ENCODE peak calls at places on chromosomes 6 and 20, in five cellular contexts. S is stimulated activated CD4-positive, alpha-beta T cell treated with anti-CD3 and anti-CD28 coated beads, Interleukin-4, amount 100 ng/mL, for 1 hour; F is stimulated activated effector memory CD8-positive, alpha-beta T cell treated with anti-CD3 and anti-CD28 coated beads, Interleukin-12 subunit alpha, Interleukin-12 subunit beta, amount 100 ng/mL, for 72 hours; Q is cardiac fibroblast; K is cerebellar cortex. B is an unnamed sample.
A peak's percentile ranks its signal among the peaks of the same experiment; 100 is the strongest.

GRCh38 chr6:33192105-33192646 is at the start of gene COL11A2:
- DNase-seq in S (peak; percentile 30), F (no peak), Q (no peak), K (no peak), B (no peak)

GRCh38 chr6:104940881-104941693 is 15.8 kb upstream of the LIN28B start:
- DNase-seq in S (peak; percentile 43), F (peak; percentile 17), Q (peak; percentile 45), K (peak; percentile 32), B (peak; percentile 44)

GRCh38 chr6:21666200-21666671 is 72.7 kb downstream of the SOX4 start:
- DNase-seq in S (no peak), F (no peak), Q (no peak), K (no peak), B (no peak)

GRCh38 chr6:54892831-54893230 is 46.3 kb downstream of the FAM83B start:
- DNase-seq in S (no peak), F (no peak), Q (peak; percentile 25), K (no peak), B (peak; percentile 80)

GRCh38 chr6:130282234-130282995 is 59.7 kb upstream of the SAMD3 start:
- DNase-seq in S (no peak), F (no peak), Q (peak; percentile 35), K (peak; percentile 4), B (peak; percentile 13)

GRCh38 chr6:25035451-25036435 is 100.0 kb upstream of the RIPOR2 start:
- DNase-seq in S (no peak), F (no peak), Q (no peak), K (no peak), B (no peak)

GRCh38 chr20:50283370-50283769 is 92.7 kb downstream of the CEBPB start:
- DNase-seq in S (no peak), F (no peak), Q (no peak), K (no peak), B (no peak)

GRCh38 chr20:50415516-50416268 is 94.5 kb upstream of the PTPN1 start:
- DNase-seq in S (no peak), F (no peak), Q (peak; percentile 99), K (peak; percentile 43), B (peak; percentile 89)

GRCh38 chr6:144804246-144804790 is 519.2 kb downstream of the UTRN start:
- DNase-seq in S (no peak), F (no peak), Q (no peak), K (no peak), B (no peak)

GRCh38 chr6:78607188-78607587 is 260.2 kb upstream of the IRAK1BP1 start:
- DNase-seq in S (no peak), F (no peak), Q (peak; percentile 35), K (no peak), B (peak; percentile 90)

GRCh38 chr20:62151835-62152364 is 8.3 kb downstream of the SS18L1 start:
- DNase-seq in S (no peak), F (no peak), Q (no peak), K (no peak), B (no peak)

GRCh38 chr6:70445001-70445400 is 31.7 kb downstream of the FAM135A start:
- DNase-seq in S (no peak), F (no peak), Q (no peak), K (no peak), B (no peak)

GRCh38 chr20:16064991-16065707 is 508.1 kb downstream of the KIF16B start:
- DNase-seq in S (no peak), F (no peak), Q (no peak), K (no peak), B (no peak)

GRCh38 chr6:125888989-125889656 is 67.4 kb upstream of the HINT3 start:
- DNase-seq in S (no peak), F (no peak), Q (peak; percentile 62), K (peak; percentile 25), B (peak; percentile 56)

GRCh38 chr6:6918216-6918983 is 189.4 kb upstream of the RREB1 start:
- DNase-seq in S (peak; percentile 74), F (peak; percentile 7), Q (peak; percentile 69), K (no peak), B (peak; percentile 76)

GRCh38 chr20:49983123-49983847 is 505 bp downstream of the SNAI1 start:
- DNase-seq in S (no peak), F (no peak), Q (no peak), K (no peak), B (no peak)

GRCh38 chr20:8148501-8148900 is 16.4 kb downstream of the PLCB1 start:
- DNase-seq in S (no peak), F (no peak), Q (no peak), K (no peak), B (no peak)

B was measured in fibroblast of lung.